ENCODE peak calls at places on chromosomes 16 and 17, in four cellular contexts. M is lung, Z is K562, I is cardiac muscle cell. O is an unnamed sample.

GRCh38 chr16:19883296-19883951 is 1.2 kb downstream of the GPRC5B start:
- DNase-seq in M (no peak), I (peak; percentile 70), Z (peak; percentile 56), O (no peak)

GRCh38 chr16:30609002-30609927 is 924 bp downstream of the ZNF689 start:
- DNase-seq in M (peak; percentile 51), I (peak; percentile 59), Z (peak; percentile 70), O (no peak)

GRCh38 chr17:4968166-4968915 is 724 bp upstream of the SPAG7 start:
- DNase-seq in M (no peak), I (peak; percentile 38), Z (peak; percentile 46), O (peak; percentile 40)

GRCh38 chr17:64256913-64257807 is 5.9 kb downstream of the TEX2 start:
- DNase-seq in M (no peak), Z (no peak), I (peak; percentile 18), O (peak; percentile 87)

GRCh38 chr17:42754782-42755181 is 6.2 kb upstream of the RAMP2 start:
- DNase-seq in Z (no peak), I (no peak), M (no peak), O (no peak)

GRCh38 chr16:75526032-75526790 is 9.7 kb downstream of the CHST5 start:
- DNase-seq in Z (no peak), I (no peak), M (no peak), O (no peak)

GRCh38 chr16:25855818-25856217 is 164.1 kb downstream of the HS3ST4 start:
- DNase-seq in I (no peak), M (no peak), Z (no peak), O (no peak)

GRCh38 chr16:76639685-76640289 is 362.6 kb downstream of the CNTNAP4 start:
- DNase-seq in M (no peak), Z (no peak), I (peak; percentile 44), O (no peak)

GRCh38 chr16:67173808-67174705 is 3.7 kb downstream of the NOL3 start:
- DNase-seq in I (peak; percentile 87), Z (no peak), M (peak; percentile 86), O (peak; percentile 76)

GRCh38 chr16:57258910-57259475 is 13.9 kb downstream of the ARL2BP start:
- DNase-seq in M (no peak), Z (no peak), I (no peak), O (no peak)

GRCh38 chr16:57736419-57737281 is 1.1 kb downstream of the KATNB1 start:
- DNase-seq in Z (peak; percentile 53), I (peak; percentile 82), M (no peak), O (peak; percentile 71)

GRCh38 chr16:85395913-85396878 is 216.9 kb upstream of the GSE1 start:
- DNase-seq in M (no peak), Z (no peak), I (peak; percentile 48), O (peak; percentile 53)

GRCh38 chr16:10961231-10961630 is 16.9 kb downstream of the CLEC16A start:
- DNase-seq in Z (no peak), M (no peak), I (peak; percentile 64), O (peak; percentile 42)

GRCh38 chr16:66539628-66540469 is 10.1 kb downstream of the TK2 start:
- DNase-seq in M (no peak), I (no peak), Z (no peak), O (no peak)

GRCh38 chr17:41417576-41418015 is 6.8 kb downstream of the KRT37 start:
- DNase-seq in M (no peak), Z (peak; percentile 54), I (no peak), O (peak; percentile 67)

GRCh38 chr17:44205962-44206824 is 6.5 kb upstream of the ATXN7L3 start:
- DNase-seq in I (no peak), M (no peak), Z (no peak), O (no peak)

GRCh38 chr16:57271867-57272495 is 12.5 kb downstream of the PLLP start:
- DNase-seq in I (no peak), M (no peak), Z (no peak), O (no peak)

GRCh38 chr17:70190959-70191805 is 21.9 kb downstream of the KCNJ2 start:
- DNase-seq in M (no peak), I (no peak), Z (no peak), O (peak; percentile 79)

GRCh38 chr16:69386596-69386995 is 789 bp upstream of the TERF2 start:
- DNase-seq in M (no peak), Z (no peak), I (peak; percentile 61), O (no peak)

GRCh38 chr17:18925187-18925586 is 26.8 kb upstream of the SLC5A10 start:
- DNase-seq in I (no peak), Z (no peak), M (no peak), O (no peak)

GRCh38 chr17:41695954-41696720 is 7.5 kb downstream of the EIF1 start:
- DNase-seq in M (peak; percentile 70), Z (peak; percentile 75), I (peak; percentile 90), O (peak; percentile 51)

GRCh38 chr16:56852968-56853367 is 12.0 kb upstream of the SLC12A3 start:
- DNase-seq in I (no peak), Z (no peak), M (no peak), O (no peak)

GRCh38 chr17:36993227-36993626 is 44.5 kb downstream of the AATF start:
- DNase-seq in Z (no peak), M (no peak), I (no peak), O (no peak)

GRCh38 chr16:68786685-68787418 is 49.8 kb downstream of the CDH1 start:
- DNase-seq in I (peak; percentile 64), Z (no peak), M (no peak), O (peak; percentile 86)

GRCh38 chr16:67530013-67530939 is 1.6 kb downstream of the RIPOR1 start:
- DNase-seq in I (peak; percentile 85), Z (peak; percentile 53), M (peak; percentile 67), O (no peak)

GRCh38 chr16:68244903-68245853 is at the start of gene PLA2G15:
- DNase-seq in I (peak; percentile 98), Z (peak; percentile 100), M (peak; percentile 94), O (no peak)

GRCh38 chr16:84869464-84869863 is 49.7 kb downstream of the CRISPLD2 start:
- DNase-seq in M (no peak), I (no peak), Z (no peak), O (no peak)

GRCh38 chr16:17244865-17245264 is 225.9 kb downstream of the XYLT1 start:
- DNase-seq in I (no peak), Z (no peak), M (no peak), O (no peak)

GRCh38 chr17:75889454-75889853 is 7.3 kb downstream of the TRIM65 start:
- DNase-seq in M (no peak), Z (peak; percentile 59), I (no peak), O (no peak)

GRCh38 chr17:8965394-8966168 is at the start of gene PIK3R5:
- DNase-seq in Z (peak; percentile 80), M (peak; percentile 68), I (no peak), O (no peak)

GRCh38 chr16:29290631-29291247 is 115.8 kb downstream of the NPIPB11 start:
- DNase-seq in Z (peak; percentile 92), M (peak; percentile 98), I (peak; percentile 94), O (peak; percentile 52)

GRCh38 chr16:3188925-3189825 is 1.2 kb downstream of the OR1F1 start:
- DNase-seq in I (peak; percentile 54), Z (peak; percentile 75), M (no peak), O (peak; percentile 83)

GRCh38 chr17:76497979-76498885 is 3.0 kb downstream of the RHBDF2 start:
- DNase-seq in M (peak; percentile 68), Z (no peak), I (peak; percentile 90), O (peak; percentile 91)

GRCh38 chr17:63309021-63309420 is 137.1 kb downstream of the CYB561 start:
- DNase-seq in Z (no peak), I (peak; percentile 55), M (no peak), O (no peak)

GRCh38 chr17:55959756-55960155 is 193.5 kb upstream of the ANKFN1 start:
- DNase-seq in M (no peak), Z (no peak), I (no peak), O (no peak)

GRCh38 chr17:7841622-7842379 is 7.8 kb downstream of the KDM6B start:
- DNase-seq in Z (peak; percentile 70), I (peak; percentile 94), M (peak; percentile 94), O (peak; percentile 85)
- H3K4me1 ChIP-seq in Z (peaks cover 39% of the 10 kb centered on the region), I (peaks cover 29% of the 10 kb centered on the region), M (peaks cover 18% of the 10 kb centered on the region), O (peaks cover 6% of the 10 kb centered on the region)

DNA sequence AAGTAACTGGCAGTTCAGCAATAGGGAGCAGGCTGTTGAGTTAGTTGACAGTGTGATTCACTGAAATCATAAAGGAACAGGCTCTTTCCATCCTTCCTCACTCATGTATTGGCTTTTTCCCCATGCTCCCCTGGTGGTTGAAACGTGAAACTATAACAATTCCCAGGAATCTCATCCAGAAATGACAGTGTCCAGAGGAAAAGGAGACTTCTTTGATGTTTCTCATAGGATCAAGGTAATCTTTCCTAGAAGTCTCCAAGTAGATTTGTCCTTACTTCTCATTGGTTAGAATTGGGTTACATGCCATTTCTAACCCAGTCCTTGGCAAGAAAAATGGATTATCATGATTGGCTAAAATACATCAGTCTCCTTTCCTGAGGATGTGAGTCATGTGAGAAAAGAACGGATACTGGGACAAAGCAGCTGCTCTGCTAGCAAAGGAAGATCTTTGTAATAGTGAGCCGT is 14.4 kb downstream of the TTC19 start:
- DNase-seq in M (no peak), Z (no peak), I (peak; percentile 85), O (peak; percentile 77)
- TF ChIP-seq CTCF in M (peak; percentile 7), Z (no peak), I (peak; percentile 67), O (peak; percentile 76)

GRCh38 chr17:40025991-40026815 is 11.0 kb downstream of the CSF3 start:
- DNase-seq in Z (no peak), M (no peak), I (no peak), O (peak; percentile 89)
- H3K27ac ChIP-seq in Z (no peak overlapping the region), M (no peak overlapping the region), I (no peak overlapping the region), O (no peak overlapping the region)

GRCh38 chr17:78940241-78940640 is 15.1 kb upstream of the TIMP2 start:
- DNase-seq in Z (no peak), I (no peak), M (no peak), O (no peak)

GRCh38 chr17:78934681-78935418 is 9.7 kb upstream of the TIMP2 start:
- DNase-seq in M (no peak), I (no peak), Z (no peak), O (no peak)

GRCh38 chr17:78939615-78940014 is 14.4 kb upstream of the TIMP2 start:
- DNase-seq in Z (no peak), I (peak; percentile 29), M (no peak), O (no peak)

GRCh38 chr17:78935419-78936323 is 10.5 kb upstream of the TIMP2 start:
- DNase-seq in I (peak; percentile 98), Z (peak; percentile 26), M (peak; percentile 39), O (peak; percentile 63)

GRCh38 chr17:78937561-78937960 is 12.4 kb upstream of the TIMP2 start:
- DNase-seq in M (no peak), Z (peak; percentile 50), I (no peak), O (no peak)
- H3K4me1 ChIP-seq in M (peaks cover 14% of the 10 kb centered on the region), Z (peaks cover 3% of the 10 kb centered on the region), I (peaks cover 15% of the 10 kb centered on the region), O (peaks cover 17% of the 10 kb centered on the region)

GRCh38 chr17:81391964-81392908 is 3.0 kb upstream of the BAHCC1 start:
- DNase-seq in I (peak; percentile 90), Z (no peak), M (no peak), O (no peak)
- TF ChIP-seq CTCF in I (no peak), Z (no peak), M (no peak), O (no peak)

GRCh38 chr17:80681215-80681614 is 136.6 kb downstream of the RPTOR start:
- DNase-seq in Z (no peak), M (no peak), I (no peak), O (no peak)
- H3K27ac ChIP-seq in Z (no peak overlapping the region), M (no peak overlapping the region), I (no peak overlapping the region), O (no peak overlapping the region)

GRCh38 chr16:89298826-89299225 is 81.3 kb downstream of the ZNF778 start:
- DNase-seq in M (no peak), Z (no peak), I (no peak), O (no peak)
- H3K4me1 ChIP-seq in M (peaks cover 23% of the 10 kb centered on the region), Z (peaks cover 6% of the 10 kb centered on the region), I (peaks cover 11% of the 10 kb centered on the region), O (peaks cover 7% of the 10 kb centered on the region)